ENCODE peak calls at places on chromosome 2, in eight cellular contexts. One of them, this sample, is unnamed. For H3K4me1, the result is how much of the 10 kb centered on the place peaks cover.

GRCh38 chr2:159609933-159610523 is 6.3 kb downstream of the BAZ2B start:
- DNase-seq in PC-3: no peak
- DNase-seq in colonic mucosa: no peak
- DNase-seq in heart right ventricle: no peak
- DNase-seq in left ventricle myocardium inferior: no peak
- DNase-seq in astrocyte: no peak
- DNase-seq in PC-9: no peak
- DNase-seq in IMR-90: no peak
- DNase-seq in this sample: no peak

GRCh38 chr2:127083819-127084503 is 23.0 kb downstream of the BIN1 start:
- DNase-seq in left ventricle myocardium inferior: peak
- DNase-seq in IMR-90: peak
- DNase-seq in colonic mucosa: peak
- DNase-seq in PC-9: peak
- DNase-seq in PC-3: peak
- DNase-seq in astrocyte: peak
- DNase-seq in heart right ventricle: peak
- DNase-seq in this sample: no peak

GRCh38 chr2:41870948-41871522 is 176.8 kb upstream of the PKDCC start:
- DNase-seq in PC-3: no peak
- DNase-seq in IMR-90: no peak
- DNase-seq in colonic mucosa: no peak
- DNase-seq in PC-9: no peak
- DNase-seq in left ventricle myocardium inferior: peak
- DNase-seq in heart right ventricle: peak
- DNase-seq in astrocyte: peak
- DNase-seq in this sample: no peak

GRCh38 chr2:55946793-55947192 is 23.2 kb upstream of the EFEMP1 start:
- DNase-seq in IMR-90: no peak
- DNase-seq in heart right ventricle: no peak
- DNase-seq in astrocyte: no peak
- DNase-seq in left ventricle myocardium inferior: no peak
- DNase-seq in PC-3: no peak
- DNase-seq in PC-9: no peak
- DNase-seq in colonic mucosa: no peak
- DNase-seq in this sample: no peak

GRCh38 chr2:141703506-141703905 is 427.3 kb downstream of the LRP1B start:
- DNase-seq in PC-9: no peak
- DNase-seq in colonic mucosa: no peak
- DNase-seq in IMR-90: no peak
- DNase-seq in astrocyte: no peak
- DNase-seq in heart right ventricle: no peak
- DNase-seq in left ventricle myocardium inferior: no peak
- DNase-seq in PC-3: no peak
- DNase-seq in this sample: no peak

GRCh38 chr2:209788925-209789324 is 17.3 kb downstream of the UNC80 start:
- DNase-seq in astrocyte: no peak
- DNase-seq in colonic mucosa: no peak
- DNase-seq in PC-3: no peak
- DNase-seq in left ventricle myocardium inferior: no peak
- DNase-seq in heart right ventricle: no peak
- DNase-seq in PC-9: no peak
- DNase-seq in IMR-90: no peak
- DNase-seq in this sample: no peak

GRCh38 chr2:224325941-224326340 is 76.0 kb downstream of the FAM124B start:
- DNase-seq in colonic mucosa: no peak
- DNase-seq in PC-9: no peak
- DNase-seq in astrocyte: no peak
- DNase-seq in IMR-90: no peak
- DNase-seq in PC-3: no peak
- DNase-seq in left ventricle myocardium inferior: no peak
- DNase-seq in heart right ventricle: no peak
- DNase-seq in this sample: no peak

GRCh38 chr2:168438553-168438952 is 17.5 kb upstream of the CERS6 start:
- DNase-seq in PC-9: no peak
- DNase-seq in heart right ventricle: no peak
- DNase-seq in astrocyte: no peak
- DNase-seq in PC-3: no peak
- DNase-seq in colonic mucosa: no peak
- DNase-seq in IMR-90: no peak
- DNase-seq in left ventricle myocardium inferior: no peak
- DNase-seq in this sample: no peak

GRCh38 chr2:42138163-42139016 is 30.8 kb upstream of the EML4 start:
- DNase-seq in left ventricle myocardium inferior: no peak
- DNase-seq in astrocyte: peak
- DNase-seq in heart right ventricle: peak
- DNase-seq in IMR-90: peak
- DNase-seq in colonic mucosa: no peak
- DNase-seq in PC-3: peak
- DNase-seq in PC-9: peak
- DNase-seq in this sample: no peak

GRCh38 chr2:84487298-84487996 is 28.4 kb upstream of the SUCLG1 start:
- DNase-seq in PC-3: no peak
- DNase-seq in astrocyte: peak
- DNase-seq in left ventricle myocardium inferior: no peak
- DNase-seq in heart right ventricle: no peak
- DNase-seq in PC-9: no peak
- DNase-seq in colonic mucosa: no peak
- DNase-seq in IMR-90: peak
- DNase-seq in this sample: no peak

GRCh38 chr2:70984228-70984575 is 5.8 kb downstream of the ANKRD53 start:
- DNase-seq in PC-3: no peak
- DNase-seq in IMR-90: no peak
- DNase-seq in astrocyte: no peak
- DNase-seq in heart right ventricle: no peak
- DNase-seq in colonic mucosa: no peak
- DNase-seq in PC-9: no peak
- DNase-seq in left ventricle myocardium inferior: no peak
- DNase-seq in this sample: peak

GRCh38 chr2:65835106-65835505 is 402.7 kb upstream of the SPRED2 start:
- DNase-seq in left ventricle myocardium inferior: no peak
- DNase-seq in astrocyte: no peak
- DNase-seq in heart right ventricle: no peak
- DNase-seq in PC-9: no peak
- DNase-seq in PC-3: no peak
- DNase-seq in IMR-90: no peak
- DNase-seq in colonic mucosa: no peak
- DNase-seq in this sample: no peak

GRCh38 chr2:10844083-10844482 is 31.5 kb upstream of the PDIA6 start:
- DNase-seq in left ventricle myocardium inferior: peak
- DNase-seq in colonic mucosa: peak
- DNase-seq in PC-9: peak
- DNase-seq in PC-3: peak
- DNase-seq in IMR-90: peak
- DNase-seq in heart right ventricle: peak
- DNase-seq in astrocyte: peak
- DNase-seq in this sample: no peak

GRCh38 chr2:215324811-215325210 is 13.0 kb downstream of the ATIC start:
- DNase-seq in astrocyte: no peak
- DNase-seq in heart right ventricle: no peak
- DNase-seq in PC-3: no peak
- DNase-seq in left ventricle myocardium inferior: no peak
- DNase-seq in colonic mucosa: no peak
- DNase-seq in IMR-90: no peak
- DNase-seq in PC-9: no peak
- DNase-seq in this sample: no peak

GRCh38 chr2:182432051-182432450 is 5.2 kb upstream of the PDE1A start:
- DNase-seq in astrocyte: peak
- DNase-seq in PC-3: no peak
- DNase-seq in colonic mucosa: no peak
- DNase-seq in PC-9: no peak
- DNase-seq in heart right ventricle: no peak
- DNase-seq in IMR-90: peak
- DNase-seq in left ventricle myocardium inferior: no peak
- DNase-seq in this sample: no peak

GRCh38 chr2:144946263-144946662 is 426.3 kb upstream of the ZEB2 start:
- DNase-seq in heart right ventricle: no peak
- DNase-seq in colonic mucosa: no peak
- DNase-seq in PC-3: no peak
- DNase-seq in astrocyte: no peak
- DNase-seq in left ventricle myocardium inferior: no peak
- DNase-seq in IMR-90: no peak
- DNase-seq in PC-9: no peak
- DNase-seq in this sample: no peak

GRCh38 chr2:183383854-183384253 is 259.6 kb downstream of the NUP35 start:
- DNase-seq in colonic mucosa: no peak
- DNase-seq in astrocyte: no peak
- DNase-seq in IMR-90: no peak
- DNase-seq in PC-9: no peak
- DNase-seq in left ventricle myocardium inferior: no peak
- DNase-seq in PC-3: no peak
- DNase-seq in heart right ventricle: no peak
- DNase-seq in this sample: no peak

GRCh38 chr2:218963597-218963996 is 4.1 kb downstream of the CDK5R2 start:
- DNase-seq in left ventricle myocardium inferior: no peak
- DNase-seq in colonic mucosa: no peak
- DNase-seq in PC-9: no peak
- DNase-seq in IMR-90: no peak
- DNase-seq in PC-3: peak
- DNase-seq in astrocyte: peak
- DNase-seq in heart right ventricle: no peak
- DNase-seq in this sample: no peak

GRCh38 chr2:16014041-16014787 is 73.9 kb downstream of the MYCN start:
- DNase-seq in left ventricle myocardium inferior: peak
- DNase-seq in colonic mucosa: peak
- DNase-seq in heart right ventricle: peak
- DNase-seq in IMR-90: no peak
- DNase-seq in astrocyte: no peak
- DNase-seq in PC-9: no peak
- DNase-seq in PC-3: no peak
- DNase-seq in this sample: no peak

GRCh38 chr2:1514391-1515072 is 101.3 kb downstream of the TPO start:
- DNase-seq in PC-3: no peak
- DNase-seq in left ventricle myocardium inferior: no peak
- DNase-seq in astrocyte: no peak
- DNase-seq in heart right ventricle: no peak
- DNase-seq in colonic mucosa: peak
- DNase-seq in IMR-90: no peak
- DNase-seq in PC-9: no peak
- DNase-seq in this sample: no peak

GRCh38 chr2:226873051-226873620 is 37.3 kb downstream of the RHBDD1 start:
- DNase-seq in PC-3: peak
- DNase-seq in colonic mucosa: no peak
- DNase-seq in astrocyte: peak
- DNase-seq in IMR-90: peak
- DNase-seq in heart right ventricle: no peak
- DNase-seq in left ventricle myocardium inferior: no peak
- DNase-seq in PC-9: no peak
- DNase-seq in this sample: no peak

GRCh38 chr2:10977636-10978035 is 65.9 kb downstream of the KCNF1 start:
- DNase-seq in astrocyte: no peak
- DNase-seq in heart right ventricle: no peak
- DNase-seq in IMR-90: no peak
- DNase-seq in PC-3: no peak
- DNase-seq in colonic mucosa: no peak
- DNase-seq in left ventricle myocardium inferior: no peak
- DNase-seq in PC-9: no peak
- DNase-seq in this sample: no peak

DNA sequence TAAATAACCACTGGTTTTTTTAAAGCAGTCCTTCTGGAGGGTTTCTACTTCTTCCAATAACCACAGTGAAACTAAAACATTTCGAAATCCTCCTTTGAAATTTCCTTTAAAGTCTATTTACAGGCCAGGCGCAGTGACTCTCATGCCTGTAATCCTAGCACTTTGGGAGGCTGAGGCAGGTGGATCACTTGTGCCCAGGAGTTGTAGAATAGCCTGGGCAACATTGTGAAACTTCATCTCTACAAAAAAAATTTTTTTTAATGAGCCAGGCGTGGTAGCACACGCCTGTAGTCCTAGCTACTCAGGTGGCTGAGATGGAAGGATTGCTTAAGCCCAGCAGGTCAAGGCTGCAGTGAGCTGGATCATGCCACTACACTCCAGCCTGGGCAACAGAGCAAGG is 15.2 kb downstream of the KIDINS220 start:
- DNase-seq in IMR-90: peak
- DNase-seq in left ventricle myocardium inferior: no peak
- DNase-seq in PC-3: no peak
- DNase-seq in PC-9: no peak
- DNase-seq in colonic mucosa: no peak
- DNase-seq in heart right ventricle: no peak
- DNase-seq in astrocyte: no peak
- DNase-seq in this sample: no peak
- H3K4me1 ChIP-seq in IMR-90: under half
- H3K4me1 ChIP-seq in left ventricle myocardium inferior: under half
- H3K4me1 ChIP-seq in PC-3: under half
- H3K4me1 ChIP-seq in PC-9: under half
- H3K4me1 ChIP-seq in colonic mucosa: under half
- H3K4me1 ChIP-seq in heart right ventricle: under half
- H3K4me1 ChIP-seq in astrocyte: under half
- H3K4me1 ChIP-seq in this sample: under half

DNA sequence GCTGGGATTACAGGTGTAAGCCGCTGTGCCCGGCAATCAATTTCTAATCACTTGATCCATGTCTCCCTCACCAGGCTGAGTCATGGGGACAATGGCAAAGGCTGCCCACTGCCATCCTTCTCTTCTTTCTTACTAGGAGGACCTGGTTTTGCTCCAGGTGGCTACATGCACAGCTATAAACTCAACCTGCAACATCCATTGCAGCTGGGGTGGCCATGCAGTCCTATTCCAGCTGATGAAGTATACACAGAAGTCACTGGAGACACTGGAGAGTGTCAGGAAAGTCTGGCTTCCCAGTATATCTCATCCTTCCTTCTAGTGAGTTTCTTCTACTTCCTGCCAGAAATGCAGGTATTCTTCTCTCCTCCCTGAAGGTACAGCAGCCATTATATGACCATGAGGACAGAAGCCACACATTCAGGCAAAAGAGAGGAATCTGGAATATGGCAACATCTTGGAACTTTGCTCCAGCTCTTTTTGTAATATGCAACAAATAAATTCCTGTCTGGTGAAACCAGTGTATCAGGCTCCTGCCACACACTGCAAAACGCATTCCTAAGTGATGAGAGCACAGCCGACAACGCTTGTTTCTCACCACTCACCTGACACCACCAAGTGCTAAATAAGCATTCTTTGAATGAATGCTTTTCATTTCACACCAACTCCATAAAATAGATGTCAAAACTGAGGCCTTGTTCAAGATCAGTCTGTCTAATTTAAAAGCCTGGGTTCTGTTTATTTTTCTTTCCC is 32.3 kb downstream of the SCTR start:
- DNase-seq in PC-3: peak
- DNase-seq in heart right ventricle: no peak
- DNase-seq in IMR-90: peak
- DNase-seq in PC-9: peak
- DNase-seq in colonic mucosa: peak
- DNase-seq in astrocyte: peak
- DNase-seq in left ventricle myocardium inferior: no peak
- DNase-seq in this sample: no peak
- H3K4me1 ChIP-seq in PC-3: under half
- H3K4me1 ChIP-seq in heart right ventricle: under half
- H3K4me1 ChIP-seq in IMR-90: under half
- H3K4me1 ChIP-seq in PC-9: under half
- H3K4me1 ChIP-seq in colonic mucosa: under half
- H3K4me1 ChIP-seq in astrocyte: under half
- H3K4me1 ChIP-seq in left ventricle myocardium inferior: half or more
- H3K4me1 ChIP-seq in this sample: under half

GRCh38 chr2:27018142-27018541 is 14.6 kb upstream of the TMEM214 start:
- DNase-seq in astrocyte: no peak
- DNase-seq in colonic mucosa: no peak
- DNase-seq in heart right ventricle: peak
- DNase-seq in PC-9: no peak
- DNase-seq in PC-3: no peak
- DNase-seq in IMR-90: no peak
- DNase-seq in left ventricle myocardium inferior: no peak
- DNase-seq in this sample: no peak
- H3K4me1 ChIP-seq in astrocyte: under half
- H3K4me1 ChIP-seq in colonic mucosa: under half
- H3K4me1 ChIP-seq in heart right ventricle: under half
- H3K4me1 ChIP-seq in PC-9: half or more
- H3K4me1 ChIP-seq in PC-3: under half
- H3K4me1 ChIP-seq in IMR-90: under half
- H3K4me1 ChIP-seq in left ventricle myocardium inferior: half or more
- H3K4me1 ChIP-seq in this sample: under half

GRCh38 chr2:201127128-201127521 is 11.2 kb downstream of the CFLAR start:
- DNase-seq in PC-9: no peak
- DNase-seq in heart right ventricle: no peak
- DNase-seq in astrocyte: no peak
- DNase-seq in colonic mucosa: peak
- DNase-seq in left ventricle myocardium inferior: no peak
- DNase-seq in IMR-90: no peak
- DNase-seq in PC-3: no peak
- DNase-seq in this sample: no peak
- H3K4me1 ChIP-seq in PC-9: half or more
- H3K4me1 ChIP-seq in heart right ventricle: half or more
- H3K4me1 ChIP-seq in astrocyte: half or more
- H3K4me1 ChIP-seq in colonic mucosa: under half
- H3K4me1 ChIP-seq in left ventricle myocardium inferior: half or more
- H3K4me1 ChIP-seq in IMR-90: under half
- H3K4me1 ChIP-seq in PC-3: under half
- H3K4me1 ChIP-seq in this sample: under half